ENCODE peak calls at places on chromosomes 5 and 9, in eight cellular contexts. A is cardiac fibroblast; I is stimulated activated CD8-positive, alpha-beta memory T cell treated with anti-CD3 and anti-CD28 coated beads, Interleukin-12 subunit alpha, Interleukin-12 subunit beta, amount 100 ng/mL, for 1 hour; Q is GDM1; Z is aorta; T is nephron progenitor cell; V is GM03348; C is cardiac muscle cell. O is an unnamed sample.

GRCh38 chr5:42889311-42889933 is 77.7 kb upstream of the SELENOP start:
- DNase-seq in I (peak), V (peak), Z (no peak), C (peak), Q (peak), A (peak), T (peak), O (peak)

GRCh38 chr9:136955202-136955942 is 3.3 kb downstream of the LCN12 start:
- DNase-seq in T (peak), I (no peak), C (no peak), Z (no peak), A (no peak), Q (no peak), V (no peak), O (no peak)

GRCh38 chr5:14577079-14577725 is 4.4 kb upstream of the OTULINL start:
- DNase-seq in V (no peak), A (no peak), T (no peak), Q (no peak), C (no peak), Z (no peak), I (no peak), O (no peak)

GRCh38 chr5:157290156-157290980 is 24.4 kb downstream of the CYFIP2 start:
- DNase-seq in T (no peak), V (peak), Q (no peak), I (no peak), Z (no peak), C (peak), A (peak), O (no peak)

GRCh38 chr9:117156771-117157535 is 257.9 kb downstream of the ASTN2 start:
- DNase-seq in Z (no peak), Q (no peak), V (no peak), A (no peak), I (no peak), C (no peak), T (no peak), O (no peak)

GRCh38 chr5:111299067-111299481 is 74.9 kb downstream of the CAMK4 start:
- DNase-seq in V (no peak), I (no peak), T (no peak), C (peak), Q (no peak), A (peak), Z (no peak), O (no peak)

GRCh38 chr9:35689601-35690446 is at the start of gene TPM2:
- DNase-seq in C (peak), I (no peak), T (peak), V (peak), Z (peak), A (peak), Q (no peak), O (no peak)

GRCh38 chr9:5843450-5844249 is 10.7 kb upstream of the ERMP1 start:
- DNase-seq in Q (no peak), Z (no peak), A (peak), I (no peak), T (peak), V (peak), C (peak), O (no peak)

GRCh38 chr9:113298924-113299770 is 4.0 kb downstream of the RNF183 start:
- DNase-seq in C (no peak), T (no peak), I (no peak), A (no peak), Q (no peak), Z (no peak), V (no peak), O (no peak)

GRCh38 chr5:76389513-76390154 is 13.5 kb upstream of the IQGAP2 start:
- DNase-seq in Z (no peak), V (no peak), C (no peak), Q (no peak), T (no peak), A (no peak), I (no peak), O (no peak)

GRCh38 chr5:132687995-132688394 is 14.2 kb downstream of the IL4 start:
- DNase-seq in Z (no peak), T (no peak), I (peak), V (no peak), C (no peak), A (no peak), Q (no peak), O (no peak)

O was measured in Kasumi-1.